ENCODE peak calls at places on chromosomes 3 and 15, in five cellular contexts. I is fibroblast of mammary gland, N is progenitor cell of endocrine pancreas, F is cardiac fibroblast, C is head of caudate nucleus. Z is an unnamed sample.

GRCh38 chr3:101976473-101976872 is 127.2 kb downstream of the NFKBIZ start:
- DNase-seq in I (peak; percentile 29), N (no peak), F (no peak), C (no peak), Z (no peak)

GRCh38 chr15:48005921-48006541 is 114.8 kb upstream of the SLC24A5 start:
- DNase-seq in I (peak; percentile 56), N (no peak), F (peak; percentile 3), C (no peak), Z (no peak)

GRCh38 chr15:101436526-101436925 is 53.0 kb downstream of the PCSK6 start:
- DNase-seq in I (no peak), N (no peak), F (no peak), C (no peak), Z (no peak)

GRCh38 chr3:113485161-113485609 is 29.8 kb downstream of the SPICE1 start:
- DNase-seq in I (no peak), N (no peak), F (no peak), C (no peak), Z (peak; percentile 87)

GRCh38 chr3:117688583-117688982 is 979.0 kb downstream of the TUSC7 start:
- DNase-seq in I (no peak), N (no peak), F (no peak), C (no peak), Z (no peak)

GRCh38 chr3:181709537-181710279 is 2.0 kb upstream of the SOX2 start:
- DNase-seq in I (peak; percentile 55), N (peak; percentile 75), F (peak; percentile 73), C (peak; percentile 93), Z (peak; percentile 83)

GRCh38 chr3:129304141-129304540 is 25.5 kb downstream of the HMCES start:
- DNase-seq in I (no peak), N (no peak), F (no peak), C (no peak), Z (no peak)

GRCh38 chr15:27241942-27242341 is 271.0 kb downstream of the GABRG3 start:
- DNase-seq in I (no peak), N (no peak), F (no peak), C (no peak), Z (no peak)

GRCh38 chr3:160935413-160936095 is 169.6 kb downstream of the B3GALNT1 start:
- DNase-seq in I (no peak), N (no peak), F (no peak), C (no peak), Z (no peak)

GRCh38 chr3:45816544-45816943 is 20.2 kb upstream of the SLC6A20 start:
- DNase-seq in I (peak; percentile 60), N (no peak), F (peak; percentile 11), C (no peak), Z (peak; percentile 16)

GRCh38 chr3:131795382-131796085 is 239.3 kb downstream of the CPNE4 start:
- DNase-seq in I (no peak), N (no peak), F (peak; percentile 4), C (no peak), Z (no peak)

GRCh38 chr3:9399746-9400145 is 2.3 kb downstream of the SETD5 start:
- DNase-seq in I (peak; percentile 96), N (peak; percentile 30), F (peak; percentile 97), C (peak; percentile 87), Z (peak; percentile 44)

GRCh38 chr3:16513141-16514020 is at the start of gene RFTN1:
- DNase-seq in I (peak; percentile 50), N (peak; percentile 14), F (peak; percentile 68), C (no peak), Z (no peak)

GRCh38 chr15:89455535-89455934 is 40.8 kb downstream of the RHCG start:
- DNase-seq in I (no peak), N (no peak), F (no peak), C (no peak), Z (no peak)

GRCh38 chr3:134161817-134162396 is 88.8 kb downstream of the RYK start:
- DNase-seq in I (no peak), N (no peak), F (no peak), C (no peak), Z (no peak)

Z was measured in HT-29.